ENCODE peak calls at places on chromosomes 11 and 22, in five cellular contexts. One of them, this sample, is unnamed.
A peak's percentile ranks its signal among the peaks of the same experiment; 100 is the strongest.

GRCh38 chr11:128026596-128026995 is 560.8 kb downstream of the ETS1 start:
- DNase-seq in spleen: no peak
- DNase-seq in endothelial cell of umbilical vein: peak; percentile 81
- DNase-seq in SK-N-MC: no peak
- DNase-seq in esophagus muscularis mucosa: no peak
- DNase-seq in this sample: no peak

GRCh38 chr11:70625921-70626518 is 227.7 kb downstream of the CTTN start:
- DNase-seq in SK-N-MC: no peak
- DNase-seq in spleen: no peak
- DNase-seq in esophagus muscularis mucosa: no peak
- DNase-seq in endothelial cell of umbilical vein: no peak
- DNase-seq in this sample: no peak

GRCh38 chr11:29173660-29174062 is 843.2 kb downstream of the KCNA4 start:
- DNase-seq in esophagus muscularis mucosa: no peak
- DNase-seq in endothelial cell of umbilical vein: peak; percentile 47
- DNase-seq in spleen: no peak
- DNase-seq in SK-N-MC: no peak
- DNase-seq in this sample: no peak

GRCh38 chr11:58165504-58166106 is 23.3 kb upstream of the OR9Q2 start:
- DNase-seq in spleen: no peak
- DNase-seq in SK-N-MC: no peak
- DNase-seq in esophagus muscularis mucosa: no peak
- DNase-seq in endothelial cell of umbilical vein: no peak
- DNase-seq in this sample: peak; percentile 23

GRCh38 chr11:73226297-73227006 is 8.4 kb downstream of the P2RY2 start:
- DNase-seq in spleen: peak; percentile 35
- DNase-seq in SK-N-MC: no peak
- DNase-seq in endothelial cell of umbilical vein: no peak
- DNase-seq in esophagus muscularis mucosa: no peak
- DNase-seq in this sample: no peak

GRCh38 chr22:19143967-19144400 is 467 bp downstream of the ESS2 start:
- DNase-seq in SK-N-MC: no peak
- DNase-seq in endothelial cell of umbilical vein: no peak
- DNase-seq in spleen: peak; percentile 74
- DNase-seq in esophagus muscularis mucosa: no peak
- DNase-seq in this sample: no peak

GRCh38 chr22:46036558-46037408 is 59.8 kb upstream of the WNT7B start:
- DNase-seq in SK-N-MC: no peak
- DNase-seq in spleen: peak; percentile 86
- DNase-seq in endothelial cell of umbilical vein: peak; percentile 50
- DNase-seq in esophagus muscularis mucosa: no peak
- DNase-seq in this sample: peak; percentile 59

GRCh38 chr22:39939830-39940229 is 20.4 kb upstream of the TMA7B start:
- DNase-seq in esophagus muscularis mucosa: no peak
- DNase-seq in endothelial cell of umbilical vein: no peak
- DNase-seq in spleen: no peak
- DNase-seq in SK-N-MC: no peak
- DNase-seq in this sample: no peak

GRCh38 chr11:8313504-8314090 is 49.9 kb upstream of the LMO1 start:
- DNase-seq in SK-N-MC: no peak
- DNase-seq in endothelial cell of umbilical vein: no peak
- DNase-seq in spleen: peak; percentile 58
- DNase-seq in esophagus muscularis mucosa: no peak
- DNase-seq in this sample: no peak

GRCh38 chr11:11842426-11843008 is 745 bp downstream of the USP47 start:
- DNase-seq in endothelial cell of umbilical vein: peak; percentile 84
- DNase-seq in spleen: no peak
- DNase-seq in esophagus muscularis mucosa: no peak
- DNase-seq in SK-N-MC: peak; percentile 81
- DNase-seq in this sample: peak; percentile 75

GRCh38 chr22:47160781-47161520 is 398.5 kb downstream of the TBC1D22A start:
- DNase-seq in SK-N-MC: no peak
- DNase-seq in esophagus muscularis mucosa: no peak
- DNase-seq in endothelial cell of umbilical vein: no peak
- DNase-seq in spleen: peak; percentile 54
- DNase-seq in this sample: peak; percentile 1

GRCh38 chr11:46339816-46340215 is 7.4 kb upstream of the DGKZ start:
- DNase-seq in SK-N-MC: no peak
- DNase-seq in esophagus muscularis mucosa: no peak
- DNase-seq in spleen: no peak
- DNase-seq in endothelial cell of umbilical vein: no peak
- DNase-seq in this sample: no peak
- TF ChIP-seq POLR2AphosphoS5 in SK-N-MC: no peak
- TF ChIP-seq POLR2AphosphoS5 in esophagus muscularis mucosa: no peak
- TF ChIP-seq POLR2AphosphoS5 in spleen: no peak
- TF ChIP-seq POLR2AphosphoS5 in endothelial cell of umbilical vein: no peak
- TF ChIP-seq POLR2AphosphoS5 in this sample: no peak

DNA sequence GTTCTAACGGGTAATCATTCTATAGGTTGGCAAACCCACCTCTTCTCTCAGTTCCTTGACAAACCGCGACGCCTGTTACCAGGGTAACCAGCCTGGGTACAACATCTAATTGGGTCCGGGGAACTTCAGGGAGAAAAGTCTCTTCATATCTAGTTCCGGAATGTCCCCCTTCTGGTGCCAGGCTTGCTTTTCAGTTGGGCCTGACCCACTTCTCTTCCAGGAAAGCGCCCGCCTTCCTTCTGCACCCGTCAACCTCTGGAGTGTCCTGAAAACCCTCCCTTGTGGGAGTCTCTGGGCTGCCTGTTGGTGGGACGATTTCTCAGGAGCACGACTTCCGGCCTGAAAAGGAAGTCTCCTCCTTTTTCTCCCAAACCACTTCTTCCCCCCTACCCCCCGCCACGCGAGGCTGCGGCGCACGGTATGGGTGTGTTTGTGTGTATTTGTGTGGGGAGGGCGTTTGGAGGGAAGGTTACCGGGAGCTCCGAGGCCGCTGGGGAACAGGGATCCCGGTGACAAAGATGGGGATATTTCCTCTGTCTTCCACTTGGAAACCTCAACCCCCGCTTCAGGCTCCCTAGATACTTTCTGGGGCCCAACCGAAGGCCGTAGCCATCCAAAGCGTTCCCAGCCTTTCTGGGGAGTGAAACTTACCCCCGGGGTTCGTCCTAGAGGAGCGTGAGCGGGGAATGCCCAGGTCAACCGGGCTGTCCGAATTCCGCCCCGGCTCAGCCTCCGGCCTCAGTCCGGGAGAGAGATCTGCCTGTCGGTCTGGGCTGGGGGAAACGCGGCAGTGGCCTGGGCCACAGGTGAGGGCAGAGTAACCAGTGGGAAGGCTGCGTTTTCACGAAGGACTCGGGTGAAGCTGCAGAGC is at the start of the genes NKAPD1 and PIH1D2:
- DNase-seq in esophagus muscularis mucosa: peak; percentile 94
- DNase-seq in endothelial cell of umbilical vein: peak; percentile 93
- DNase-seq in SK-N-MC: peak; percentile 90
- DNase-seq in spleen: peak; percentile 91
- DNase-seq in this sample: peak; percentile 79
- TF ChIP-seq POLR2AphosphoS5 in esophagus muscularis mucosa: peak; percentile 60
- TF ChIP-seq POLR2AphosphoS5 in endothelial cell of umbilical vein: peak; percentile 61
- TF ChIP-seq POLR2AphosphoS5 in SK-N-MC: peak; percentile 72
- TF ChIP-seq POLR2AphosphoS5 in spleen: peak; percentile 80
- TF ChIP-seq POLR2AphosphoS5 in this sample: peak; percentile 64

DNA sequence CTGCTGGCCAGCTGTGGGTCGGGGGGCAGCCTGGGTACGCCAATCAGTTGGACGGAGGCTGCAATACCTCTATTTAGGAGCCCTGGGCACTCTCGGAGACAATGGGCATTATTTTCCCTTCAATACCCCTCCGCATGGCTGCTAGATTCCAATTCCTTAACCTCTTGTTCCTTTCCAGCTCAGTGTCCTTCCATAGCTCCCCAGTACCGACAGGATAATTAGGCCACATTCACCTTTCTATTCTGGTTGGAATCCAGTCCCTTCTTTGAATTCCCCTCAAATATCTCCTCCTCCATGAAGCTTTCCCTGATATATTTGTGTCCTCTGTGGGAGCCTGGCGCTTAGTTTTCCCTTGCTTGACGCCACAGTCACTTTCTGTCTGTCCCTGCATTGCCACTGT is 4.2 kb upstream of the BIK start:
- DNase-seq in esophagus muscularis mucosa: no peak
- DNase-seq in SK-N-MC: no peak
- DNase-seq in endothelial cell of umbilical vein: no peak
- DNase-seq in spleen: no peak
- DNase-seq in this sample: no peak
- TF ChIP-seq POLR2AphosphoS5 in esophagus muscularis mucosa: no peak
- TF ChIP-seq POLR2AphosphoS5 in SK-N-MC: no peak
- TF ChIP-seq POLR2AphosphoS5 in endothelial cell of umbilical vein: no peak
- TF ChIP-seq POLR2AphosphoS5 in spleen: no peak
- TF ChIP-seq POLR2AphosphoS5 in this sample: no peak

GRCh38 chr11:2655834-2656622 is 43.8 kb downstream of the KCNQ1OT1 start:
- DNase-seq in esophagus muscularis mucosa: peak; percentile 68
- DNase-seq in endothelial cell of umbilical vein: no peak
- DNase-seq in SK-N-MC: no peak
- DNase-seq in spleen: no peak
- DNase-seq in this sample: no peak
- TF ChIP-seq POLR2AphosphoS5 in esophagus muscularis mucosa: no peak
- TF ChIP-seq POLR2AphosphoS5 in endothelial cell of umbilical vein: no peak
- TF ChIP-seq POLR2AphosphoS5 in SK-N-MC: no peak
- TF ChIP-seq POLR2AphosphoS5 in spleen: no peak
- TF ChIP-seq POLR2AphosphoS5 in this sample: no peak

DNA sequence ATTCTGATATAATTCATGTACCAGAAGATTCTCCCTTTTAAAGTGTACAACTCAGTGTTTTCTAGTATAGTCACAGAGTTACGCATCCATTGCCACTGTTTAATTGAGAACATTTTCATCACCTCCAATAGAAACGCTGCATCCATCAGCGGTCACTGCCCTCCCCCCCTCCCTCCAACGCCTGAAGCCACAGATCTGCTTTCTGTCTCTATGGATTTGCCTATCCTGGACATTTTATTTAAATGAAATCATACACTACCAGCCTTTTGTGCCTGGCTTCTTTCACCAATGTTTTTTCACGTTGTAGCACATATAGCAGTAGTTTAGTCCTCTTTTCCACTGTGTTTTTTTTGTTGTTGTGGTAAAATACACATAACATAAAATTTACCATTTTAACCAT is 22.8 kb downstream of the TCP11L1 start:
- DNase-seq in esophagus muscularis mucosa: no peak
- DNase-seq in endothelial cell of umbilical vein: no peak
- DNase-seq in SK-N-MC: no peak
- DNase-seq in spleen: no peak
- DNase-seq in this sample: no peak
- TF ChIP-seq POLR2AphosphoS5 in esophagus muscularis mucosa: no peak
- TF ChIP-seq POLR2AphosphoS5 in endothelial cell of umbilical vein: no peak
- TF ChIP-seq POLR2AphosphoS5 in SK-N-MC: no peak
- TF ChIP-seq POLR2AphosphoS5 in spleen: no peak
- TF ChIP-seq POLR2AphosphoS5 in this sample: no peak

DNA sequence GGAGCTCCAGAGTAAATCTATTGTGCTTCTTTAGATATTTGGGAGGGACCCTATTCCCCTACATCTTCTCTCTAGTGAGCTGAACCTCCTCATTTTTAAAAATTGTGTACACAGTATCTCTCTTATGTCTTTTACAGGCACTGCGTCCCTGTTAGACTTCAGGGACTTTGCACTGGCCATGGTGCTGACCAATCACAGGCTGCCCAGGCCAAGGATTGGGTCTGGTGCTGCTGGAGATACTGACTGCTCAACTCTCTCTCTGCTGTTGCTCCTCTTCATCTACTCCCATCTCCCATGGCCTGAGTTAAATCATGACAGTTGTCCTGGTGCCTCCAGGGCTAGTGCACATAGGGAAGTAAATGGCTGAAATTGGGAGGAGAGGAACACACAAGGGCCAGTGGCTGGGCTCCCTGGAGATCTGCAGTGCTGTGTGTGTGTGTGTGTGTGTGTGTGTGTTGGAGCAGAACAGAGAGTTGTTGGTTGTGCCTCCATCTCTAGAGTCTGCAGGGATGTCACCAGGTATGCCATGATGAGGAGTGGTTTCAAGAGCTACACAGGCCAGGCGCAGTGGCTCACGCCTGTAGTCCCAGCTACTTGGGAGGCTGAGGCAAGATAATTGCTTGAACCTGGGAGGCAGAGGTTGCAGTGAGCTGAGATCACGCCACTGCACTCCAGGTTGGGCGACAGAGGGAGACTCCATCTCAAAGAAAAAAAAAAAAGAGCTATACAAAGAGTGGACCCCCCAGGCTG is 155.3 kb downstream of the ST3GAL4 start:
- DNase-seq in endothelial cell of umbilical vein: no peak
- DNase-seq in SK-N-MC: no peak
- DNase-seq in spleen: peak; percentile 29
- DNase-seq in esophagus muscularis mucosa: no peak
- DNase-seq in this sample: no peak
- TF ChIP-seq POLR2AphosphoS5 in endothelial cell of umbilical vein: no peak
- TF ChIP-seq POLR2AphosphoS5 in SK-N-MC: no peak
- TF ChIP-seq POLR2AphosphoS5 in spleen: no peak
- TF ChIP-seq POLR2AphosphoS5 in esophagus muscularis mucosa: no peak
- TF ChIP-seq POLR2AphosphoS5 in this sample: no peak

DNA sequence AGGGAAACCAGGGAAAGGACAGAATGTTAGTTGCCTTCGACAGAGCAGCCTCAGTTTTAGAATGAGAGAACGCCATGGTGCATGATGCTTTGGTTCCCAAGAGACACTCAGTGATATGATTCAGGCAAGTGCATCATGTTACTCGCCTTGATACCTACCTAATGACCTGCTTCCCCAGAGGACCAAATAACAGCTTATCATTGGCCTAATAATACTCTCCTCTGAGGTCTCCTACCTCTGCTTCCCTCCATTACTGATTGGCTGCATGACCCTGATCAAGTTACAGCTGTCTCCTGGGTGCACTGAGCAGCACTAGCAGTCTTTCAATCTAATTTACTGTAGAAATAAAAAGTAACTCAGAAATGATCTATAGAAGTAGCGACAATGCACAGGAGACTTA is 979.7 kb upstream of the FAT3 start:
- DNase-seq in SK-N-MC: no peak
- DNase-seq in spleen: no peak
- DNase-seq in esophagus muscularis mucosa: no peak
- DNase-seq in endothelial cell of umbilical vein: no peak
- DNase-seq in this sample: no peak
- TF ChIP-seq POLR2AphosphoS5 in SK-N-MC: no peak
- TF ChIP-seq POLR2AphosphoS5 in spleen: no peak
- TF ChIP-seq POLR2AphosphoS5 in esophagus muscularis mucosa: no peak
- TF ChIP-seq POLR2AphosphoS5 in endothelial cell of umbilical vein: no peak
- TF ChIP-seq POLR2AphosphoS5 in this sample: no peak

GRCh38 chr22:32258791-32259190 is 3.6 kb upstream of the SLC5A4 start:
- DNase-seq in endothelial cell of umbilical vein: no peak
- DNase-seq in esophagus muscularis mucosa: no peak
- DNase-seq in spleen: no peak
- DNase-seq in SK-N-MC: no peak
- DNase-seq in this sample: no peak

GRCh38 chr22:32255726-32256125 is 579 bp upstream of the SLC5A4 start:
- DNase-seq in endothelial cell of umbilical vein: no peak
- DNase-seq in spleen: no peak
- DNase-seq in esophagus muscularis mucosa: no peak
- DNase-seq in SK-N-MC: no peak
- DNase-seq in this sample: no peak

GRCh38 chr22:32249231-32249630 is 5.9 kb downstream of the SLC5A4 start:
- DNase-seq in SK-N-MC: no peak
- DNase-seq in esophagus muscularis mucosa: no peak
- DNase-seq in endothelial cell of umbilical vein: no peak
- DNase-seq in spleen: no peak
- DNase-seq in this sample: no peak

GRCh38 chr22:32255217-32255616 is at the start of gene SLC5A4:
- DNase-seq in spleen: no peak
- DNase-seq in endothelial cell of umbilical vein: no peak
- DNase-seq in SK-N-MC: no peak
- DNase-seq in esophagus muscularis mucosa: no peak
- DNase-seq in this sample: no peak
- TF ChIP-seq POLR2AphosphoS5 in spleen: no peak
- TF ChIP-seq POLR2AphosphoS5 in endothelial cell of umbilical vein: no peak
- TF ChIP-seq POLR2AphosphoS5 in SK-N-MC: no peak
- TF ChIP-seq POLR2AphosphoS5 in esophagus muscularis mucosa: no peak
- TF ChIP-seq POLR2AphosphoS5 in this sample: no peak